ENCODE peak calls at places on chromosomes 3 and 15, in six cellular contexts. C is IMR-90, X is trophoblast cell, Q is mesendoderm, K is H1, I is mesenchymal stem cell. E is an unnamed sample.

GRCh38 chr15:31254431-31255175 is 72.0 kb upstream of the KLF13 start:
- DNase-seq in C (peak), X (no peak), Q (no peak), K (no peak), I (no peak), E (no peak)

GRCh38 chr3:69787436-69788168 is 48.3 kb downstream of the MITF start:
- DNase-seq in C (peak), X (no peak), Q (peak), K (no peak), I (peak), E (no peak)

GRCh38 chr3:108489776-108490175 is 20.6 kb downstream of the MYH15 start:
- DNase-seq in C (peak), X (peak), Q (peak), K (no peak), I (peak), E (peak)

GRCh38 chr3:167728176-167728575 is 6.5 kb downstream of the PDCD10 start:
- DNase-seq in C (peak), X (peak), Q (peak), K (no peak), I (peak), E (no peak)

GRCh38 chr3:59946401-59946800 is 896.6 kb upstream of the CFAP20DC start:
- DNase-seq in C (no peak), X (no peak), Q (no peak), K (no peak), I (no peak), E (no peak)

GRCh38 chr3:46370784-46371183 is at the start of gene CCR5:
- DNase-seq in C (no peak), X (peak), Q (no peak), K (no peak), I (no peak), E (no peak)

GRCh38 chr15:72086010-72086697 is 31.8 kb downstream of the MYO9A start:
- DNase-seq in C (no peak), X (no peak), Q (no peak), K (no peak), I (no peak), E (no peak)

GRCh38 chr3:119420196-119420595 is 43.2 kb downstream of the TMEM39A start:
- DNase-seq in C (no peak), X (no peak), Q (peak), K (no peak), I (no peak), E (peak)

GRCh38 chr3:45437388-45437787 is 49.0 kb downstream of the LARS2 start:
- DNase-seq in C (peak), X (no peak), Q (no peak), K (no peak), I (peak), E (no peak)

GRCh38 chr3:193605876-193606275 is 12.9 kb downstream of the OPA1 start:
- DNase-seq in C (peak), X (peak), Q (peak), K (peak), I (peak), E (peak)

GRCh38 chr3:127003175-127003555 is 20.2 kb downstream of the PLXNA1 start:
- DNase-seq in C (no peak), X (no peak), Q (no peak), K (no peak), I (no peak), E (no peak)

GRCh38 chr3:127000128-127000527 is 17.2 kb downstream of the PLXNA1 start:
- DNase-seq in C (no peak), X (no peak), Q (no peak), K (no peak), I (no peak), E (no peak)

GRCh38 chr3:127000792-127001191 is 17.9 kb downstream of the PLXNA1 start:
- DNase-seq in C (no peak), X (no peak), Q (no peak), K (no peak), I (no peak), E (no peak)

GRCh38 chr3:127002195-127003174 is 19.6 kb downstream of the PLXNA1 start:
- DNase-seq in C (peak), X (no peak), Q (peak), K (peak), I (peak), E (peak)

GRCh38 chr3:127001486-127002194 is 18.7 kb downstream of the PLXNA1 start:
- DNase-seq in C (no peak), X (no peak), Q (no peak), K (no peak), I (no peak), E (no peak)
- H2BK5ac ChIP-seq in C (peak), X (no peak), Q (peak), K (peak), I (peak), E (no peak)

DNA sequence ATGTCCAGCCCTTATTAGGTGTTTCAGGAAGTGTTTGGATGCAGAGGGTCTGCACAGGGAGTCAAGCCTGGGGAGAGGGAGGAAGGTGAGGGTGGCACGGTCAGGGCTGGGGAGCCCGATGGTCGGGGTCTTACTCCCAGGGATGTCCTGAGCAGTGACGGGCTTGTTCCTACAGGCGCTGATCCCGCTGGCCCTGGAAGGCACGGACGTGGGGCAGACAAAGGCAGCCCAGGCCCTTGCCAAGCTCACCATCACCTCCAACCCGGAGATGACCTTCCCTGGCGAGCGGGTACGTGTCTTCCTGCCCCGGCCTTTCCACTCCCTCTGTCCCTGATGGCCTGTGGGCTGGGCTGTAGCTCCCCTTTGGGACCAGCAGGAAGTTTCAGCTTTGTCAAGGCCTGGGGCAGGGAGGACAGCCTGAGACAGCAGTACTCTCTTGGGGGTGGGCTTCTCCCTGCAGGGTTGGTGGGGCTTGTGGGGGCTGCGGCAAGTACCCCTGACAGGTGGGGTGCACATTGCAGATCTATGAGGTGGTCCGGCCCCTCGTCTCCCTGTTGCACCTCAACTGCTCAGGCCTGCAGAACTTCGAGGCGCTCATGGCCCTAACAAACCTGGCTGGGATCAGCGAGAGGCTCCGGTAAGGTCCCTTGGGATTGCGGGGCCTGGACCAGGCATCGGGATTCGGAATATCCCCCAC is 4.6 kb upstream of the RCCD1 start:
- DNase-seq in C (no peak), X (no peak), Q (no peak), K (no peak), I (no peak), E (no peak)
- H2BK5ac ChIP-seq in C (no peak), X (no peak), Q (no peak), K (peak), I (no peak), E (no peak)

GRCh38 chr3:86826292-86826691 is 164.7 kb downstream of the VGLL3 start:
- DNase-seq in C (no peak), X (no peak), Q (no peak), K (no peak), I (no peak), E (no peak)
- H2BK5ac ChIP-seq in C (no peak), X (no peak), Q (no peak), K (no peak), I (no peak), E (no peak)

DNA sequence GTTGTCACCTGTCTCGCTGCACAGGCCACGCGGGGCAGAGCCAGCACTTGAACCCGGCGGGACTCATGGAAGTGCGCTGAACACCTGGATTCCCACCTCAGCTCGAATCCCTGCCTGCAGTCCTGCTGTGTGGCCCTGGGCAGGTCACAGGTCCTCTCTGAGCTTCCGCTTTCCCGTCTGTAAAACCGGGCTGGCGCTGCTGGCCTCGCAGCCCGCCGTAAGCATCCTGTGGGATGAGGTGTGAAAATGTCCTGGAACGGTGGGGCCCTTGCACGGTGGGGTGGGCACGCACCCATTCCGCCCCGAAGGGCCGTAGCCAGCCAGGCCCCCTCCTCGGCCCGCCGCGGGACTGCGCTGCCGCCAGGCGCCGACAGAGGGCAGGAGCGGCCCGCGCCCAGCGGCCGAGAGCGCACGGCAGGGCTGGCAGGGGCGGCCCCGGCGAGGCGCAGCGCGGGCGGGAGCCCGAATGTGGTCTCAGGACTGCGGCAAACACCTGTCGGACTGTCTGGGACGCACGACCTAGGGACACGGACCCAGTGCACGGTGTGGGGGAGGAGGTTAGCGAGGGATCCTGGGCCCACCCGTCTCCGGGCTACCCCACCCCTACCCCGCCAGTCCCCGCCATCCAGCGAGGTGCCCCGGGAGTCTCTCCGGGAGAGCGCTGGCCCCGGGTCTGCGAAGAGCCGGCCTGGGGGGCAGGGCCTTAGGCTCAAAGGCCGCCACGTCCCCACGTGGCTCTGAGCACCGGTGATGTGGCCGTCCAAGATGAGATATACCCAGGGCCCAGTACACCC is 40.4 kb downstream of the DNAJB8 start:
- DNase-seq in C (no peak), X (peak), Q (peak), K (no peak), I (peak), E (peak)
- H2BK5ac ChIP-seq in C (no peak), X (no peak), Q (no peak), K (no peak), I (no peak), E (no peak)

GRCh38 chr15:100878130-100878529 is 1.5 kb upstream of the ALDH1A3 start:
- DNase-seq in C (no peak), X (no peak), Q (no peak), K (no peak), I (no peak), E (no peak)
- H2BK5ac ChIP-seq in C (no peak), X (no peak), Q (no peak), K (peak), I (no peak), E (no peak)

GRCh38 chr3:156808025-156808424 is 18.1 kb upstream of the LEKR1 start:
- DNase-seq in C (peak), X (no peak), Q (no peak), K (no peak), I (no peak), E (no peak)
- H2BK5ac ChIP-seq in C (no peak), X (no peak), Q (no peak), K (no peak), I (no peak), E (no peak)

DNA sequence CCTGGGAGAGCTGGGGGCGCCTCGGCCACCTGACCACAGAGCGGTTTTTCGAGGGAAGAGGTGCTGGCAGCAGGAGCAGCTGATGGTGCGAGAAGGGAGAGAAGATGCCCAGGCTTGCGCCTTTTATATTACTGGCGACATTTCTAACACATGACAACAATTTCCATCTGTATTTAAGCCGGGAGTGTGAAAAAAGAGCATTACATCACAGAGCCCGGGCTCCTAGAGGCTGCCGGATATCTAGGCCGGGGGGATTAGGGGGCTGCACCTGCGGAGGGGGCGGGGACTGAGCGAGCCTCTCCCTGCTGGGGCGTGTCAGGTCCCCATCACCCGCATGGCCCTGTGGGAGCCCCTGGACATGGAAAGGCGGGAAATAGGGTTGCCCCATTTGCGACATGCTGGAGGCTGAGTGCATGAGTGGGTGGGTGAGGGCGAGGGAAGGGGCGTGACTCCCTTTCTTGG is 440.7 kb downstream of the MAGI1 start:
- DNase-seq in C (no peak), X (no peak), Q (peak), K (peak), I (no peak), E (peak)
- H2BK5ac ChIP-seq in C (no peak), X (no peak), Q (no peak), K (peak), I (no peak), E (no peak)